ENCODE peak calls at places on chromosomes 2 and 18, in seven cellular contexts. One of them, this sample, is unnamed.

GRCh38 chr2:172328103-172328835 is 99.1 kb upstream of the ITGA6 start:
- DNase-seq in cardiac muscle cell: no peak
- DNase-seq in MM.1S: no peak
- DNase-seq in MCF 10A: no peak
- DNase-seq in fibroblast of lung: peak
- DNase-seq in fibroblast of mammary gland: no peak
- DNase-seq in breast epithelium: no peak
- DNase-seq in this sample: no peak

GRCh38 chr2:217622205-217622621 is 380.6 kb downstream of the TNS1 start:
- DNase-seq in cardiac muscle cell: no peak
- DNase-seq in MM.1S: no peak
- DNase-seq in MCF 10A: no peak
- DNase-seq in fibroblast of lung: peak
- DNase-seq in fibroblast of mammary gland: peak
- DNase-seq in breast epithelium: no peak
- DNase-seq in this sample: no peak

GRCh38 chr2:65199891-65200290 is 27.7 kb upstream of the ACTR2 start:
- DNase-seq in cardiac muscle cell: no peak
- DNase-seq in MM.1S: no peak
- DNase-seq in MCF 10A: no peak
- DNase-seq in fibroblast of lung: peak
- DNase-seq in fibroblast of mammary gland: peak
- DNase-seq in breast epithelium: no peak
- DNase-seq in this sample: no peak

GRCh38 chr2:71071681-71072398 is 3.4 kb downstream of the NAGK start:
- DNase-seq in cardiac muscle cell: no peak
- DNase-seq in MM.1S: peak
- DNase-seq in MCF 10A: no peak
- DNase-seq in fibroblast of lung: no peak
- DNase-seq in fibroblast of mammary gland: no peak
- DNase-seq in breast epithelium: no peak
- DNase-seq in this sample: no peak

GRCh38 chr2:122929347-122929746 is 1095.7 kb upstream of the CNTNAP5 start:
- DNase-seq in cardiac muscle cell: no peak
- DNase-seq in MM.1S: no peak
- DNase-seq in MCF 10A: no peak
- DNase-seq in fibroblast of lung: no peak
- DNase-seq in fibroblast of mammary gland: no peak
- DNase-seq in breast epithelium: no peak
- DNase-seq in this sample: no peak

GRCh38 chr2:37168217-37168981 is 11.6 kb upstream of the EIF2AK2 start:
- DNase-seq in cardiac muscle cell: peak
- DNase-seq in MM.1S: peak
- DNase-seq in MCF 10A: peak
- DNase-seq in fibroblast of lung: peak
- DNase-seq in fibroblast of mammary gland: peak
- DNase-seq in breast epithelium: no peak
- DNase-seq in this sample: peak

GRCh38 chr2:42176992-42177738 is 8.0 kb downstream of the EML4 start:
- DNase-seq in cardiac muscle cell: no peak
- DNase-seq in MM.1S: no peak
- DNase-seq in MCF 10A: no peak
- DNase-seq in fibroblast of lung: no peak
- DNase-seq in fibroblast of mammary gland: no peak
- DNase-seq in breast epithelium: no peak
- DNase-seq in this sample: no peak

GRCh38 chr2:110167326-110167955 is 37.4 kb downstream of the NPHP1 start:
- DNase-seq in cardiac muscle cell: no peak
- DNase-seq in MM.1S: no peak
- DNase-seq in MCF 10A: no peak
- DNase-seq in fibroblast of lung: peak
- DNase-seq in fibroblast of mammary gland: no peak
- DNase-seq in breast epithelium: no peak
- DNase-seq in this sample: no peak

GRCh38 chr2:174888646-174889271 is 116.4 kb downstream of the CHN1 start:
- DNase-seq in cardiac muscle cell: peak
- DNase-seq in MM.1S: peak
- DNase-seq in MCF 10A: no peak
- DNase-seq in fibroblast of lung: peak
- DNase-seq in fibroblast of mammary gland: no peak
- DNase-seq in breast epithelium: no peak
- DNase-seq in this sample: no peak

GRCh38 chr18:76923485-76924085 is 101.2 kb downstream of the ZNF236 start:
- DNase-seq in cardiac muscle cell: peak
- DNase-seq in MM.1S: no peak
- DNase-seq in MCF 10A: peak
- DNase-seq in fibroblast of lung: peak
- DNase-seq in fibroblast of mammary gland: peak
- DNase-seq in breast epithelium: no peak
- DNase-seq in this sample: peak

GRCh38 chr2:147440694-147441093 is 404.1 kb upstream of the ACVR2A start:
- DNase-seq in cardiac muscle cell: no peak
- DNase-seq in MM.1S: no peak
- DNase-seq in MCF 10A: no peak
- DNase-seq in fibroblast of lung: no peak
- DNase-seq in fibroblast of mammary gland: no peak
- DNase-seq in breast epithelium: no peak
- DNase-seq in this sample: no peak

GRCh38 chr18:8951491-8951890 is 151.0 kb upstream of the NDUFV2 start:
- DNase-seq in cardiac muscle cell: no peak
- DNase-seq in MM.1S: peak
- DNase-seq in MCF 10A: no peak
- DNase-seq in fibroblast of lung: no peak
- DNase-seq in fibroblast of mammary gland: no peak
- DNase-seq in breast epithelium: no peak
- DNase-seq in this sample: no peak

GRCh38 chr2:235639387-235639786 is 145.5 kb downstream of the AGAP1 start:
- DNase-seq in cardiac muscle cell: no peak
- DNase-seq in MM.1S: no peak
- DNase-seq in MCF 10A: peak
- DNase-seq in fibroblast of lung: peak
- DNase-seq in fibroblast of mammary gland: peak
- DNase-seq in breast epithelium: peak
- DNase-seq in this sample: no peak

GRCh38 chr2:29767606-29768335 is 153.6 kb downstream of the ALK start:
- DNase-seq in cardiac muscle cell: no peak
- DNase-seq in MM.1S: no peak
- DNase-seq in MCF 10A: no peak
- DNase-seq in fibroblast of lung: peak
- DNase-seq in fibroblast of mammary gland: no peak
- DNase-seq in breast epithelium: no peak
- DNase-seq in this sample: no peak

GRCh38 chr2:96819101-96819875 is 3.2 kb downstream of the CNNM3 start:
- DNase-seq in cardiac muscle cell: peak
- DNase-seq in MM.1S: no peak
- DNase-seq in MCF 10A: no peak
- DNase-seq in fibroblast of lung: no peak
- DNase-seq in fibroblast of mammary gland: no peak
- DNase-seq in breast epithelium: no peak
- DNase-seq in this sample: no peak

DNA sequence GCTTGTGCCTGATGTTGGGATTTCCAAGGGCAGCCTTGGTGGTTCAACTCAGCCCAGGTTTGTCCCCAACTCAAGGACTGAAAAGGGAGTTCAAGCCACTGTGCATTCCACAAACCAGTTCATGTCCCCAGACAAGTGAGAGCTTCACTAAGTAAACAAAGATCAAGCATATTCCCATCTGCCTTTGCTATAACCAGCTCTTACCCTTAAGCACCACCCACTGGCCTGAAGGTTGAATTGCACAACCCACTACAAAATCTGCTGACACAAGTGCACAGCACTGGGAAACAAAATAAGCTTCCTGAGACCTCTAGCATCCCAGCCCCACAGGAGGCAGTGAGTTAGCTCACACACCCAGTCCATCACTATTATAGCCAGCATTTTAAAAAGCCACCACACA is 516.7 kb downstream of the NR4A2 start:
- DNase-seq in cardiac muscle cell: peak
- DNase-seq in MM.1S: peak
- DNase-seq in MCF 10A: peak
- DNase-seq in fibroblast of lung: peak
- DNase-seq in fibroblast of mammary gland: peak
- DNase-seq in breast epithelium: no peak
- DNase-seq in this sample: peak
- TF ChIP-seq CTCF in cardiac muscle cell: no peak
- TF ChIP-seq CTCF in MM.1S: peak
- TF ChIP-seq CTCF in MCF 10A: peak
- TF ChIP-seq CTCF in fibroblast of lung: no peak
- TF ChIP-seq CTCF in fibroblast of mammary gland: peak
- TF ChIP-seq CTCF in breast epithelium: no peak
- TF ChIP-seq CTCF in this sample: peak

GRCh38 chr2:43218221-43218549 is 8.2 kb downstream of the ZFP36L2 start:
- DNase-seq in cardiac muscle cell: no peak
- DNase-seq in MM.1S: no peak
- DNase-seq in MCF 10A: no peak
- DNase-seq in fibroblast of lung: peak
- DNase-seq in fibroblast of mammary gland: peak
- DNase-seq in breast epithelium: no peak
- DNase-seq in this sample: no peak
- TF ChIP-seq CTCF in cardiac muscle cell: no peak
- TF ChIP-seq CTCF in MM.1S: no peak
- TF ChIP-seq CTCF in MCF 10A: no peak
- TF ChIP-seq CTCF in fibroblast of lung: peak
- TF ChIP-seq CTCF in fibroblast of mammary gland: no peak
- TF ChIP-seq CTCF in breast epithelium: no peak
- TF ChIP-seq CTCF in this sample: no peak

GRCh38 chr2:187614756-187615155 is 60.5 kb upstream of the TFPI start:
- DNase-seq in cardiac muscle cell: no peak
- DNase-seq in MM.1S: no peak
- DNase-seq in MCF 10A: no peak
- DNase-seq in fibroblast of lung: peak
- DNase-seq in fibroblast of mammary gland: peak
- DNase-seq in breast epithelium: no peak
- DNase-seq in this sample: no peak
- TF ChIP-seq CTCF in cardiac muscle cell: no peak
- TF ChIP-seq CTCF in MM.1S: no peak
- TF ChIP-seq CTCF in MCF 10A: no peak
- TF ChIP-seq CTCF in fibroblast of lung: no peak
- TF ChIP-seq CTCF in fibroblast of mammary gland: no peak
- TF ChIP-seq CTCF in breast epithelium: no peak
- TF ChIP-seq CTCF in this sample: no peak

GRCh38 chr2:27320958-27321543 is 1.8 kb downstream of the MPV17 start:
- DNase-seq in cardiac muscle cell: no peak
- DNase-seq in MM.1S: no peak
- DNase-seq in MCF 10A: peak
- DNase-seq in fibroblast of lung: peak
- DNase-seq in fibroblast of mammary gland: peak
- DNase-seq in breast epithelium: peak
- DNase-seq in this sample: no peak
- TF ChIP-seq CTCF in cardiac muscle cell: peak
- TF ChIP-seq CTCF in MM.1S: peak
- TF ChIP-seq CTCF in MCF 10A: peak
- TF ChIP-seq CTCF in fibroblast of lung: peak
- TF ChIP-seq CTCF in fibroblast of mammary gland: peak
- TF ChIP-seq CTCF in breast epithelium: peak
- TF ChIP-seq CTCF in this sample: peak